ENCODE peak calls at places on chromosomes 11 and 22, in seven cellular contexts. One of them, this sample, is unnamed. For H3K4me1, the result is how much of the 10 kb centered on the place peaks cover.

GRCh38 chr11:95365346-95365745 is 134.3 kb upstream of the SESN3 start:
- DNase-seq in A549: no peak
- DNase-seq in mesenchymal stem cell: no peak
- DNase-seq in thoracic aorta: no peak
- DNase-seq in stomach: no peak
- DNase-seq in MM.1S: no peak
- DNase-seq in testis: no peak
- DNase-seq in this sample: no peak

GRCh38 chr11:85970593-85970992 is 98.3 kb downstream of the PICALM start:
- DNase-seq in A549: no peak
- DNase-seq in mesenchymal stem cell: no peak
- DNase-seq in thoracic aorta: no peak
- DNase-seq in stomach: no peak
- DNase-seq in MM.1S: no peak
- DNase-seq in testis: no peak
- DNase-seq in this sample: no peak

GRCh38 chr11:9265211-9266131 is at the start of gene DENND5A:
- DNase-seq in A549: peak
- DNase-seq in mesenchymal stem cell: peak
- DNase-seq in thoracic aorta: peak
- DNase-seq in stomach: peak
- DNase-seq in MM.1S: no peak
- DNase-seq in testis: peak
- DNase-seq in this sample: peak

GRCh38 chr11:84316866-84317560 is 1030.8 kb upstream of the CCDC90B start:
- DNase-seq in A549: no peak
- DNase-seq in mesenchymal stem cell: peak
- DNase-seq in thoracic aorta: no peak
- DNase-seq in stomach: no peak
- DNase-seq in MM.1S: no peak
- DNase-seq in testis: peak
- DNase-seq in this sample: no peak

GRCh38 chr22:17047656-17048055 is 37.1 kb upstream of the IL17RA start:
- DNase-seq in A549: no peak
- DNase-seq in mesenchymal stem cell: no peak
- DNase-seq in thoracic aorta: no peak
- DNase-seq in stomach: no peak
- DNase-seq in MM.1S: no peak
- DNase-seq in testis: no peak
- DNase-seq in this sample: no peak

GRCh38 chr11:118565062-118565461 is 669 bp downstream of the IFT46 start:
- DNase-seq in A549: no peak
- DNase-seq in mesenchymal stem cell: no peak
- DNase-seq in thoracic aorta: peak
- DNase-seq in stomach: no peak
- DNase-seq in MM.1S: no peak
- DNase-seq in testis: peak
- DNase-seq in this sample: peak

GRCh38 chr22:38477515-38477914 is 9.6 kb downstream of the KDELR3 start:
- DNase-seq in A549: no peak
- DNase-seq in mesenchymal stem cell: no peak
- DNase-seq in thoracic aorta: no peak
- DNase-seq in stomach: no peak
- DNase-seq in MM.1S: no peak
- DNase-seq in testis: no peak
- DNase-seq in this sample: peak

GRCh38 chr22:43693245-43693644 is 118.9 kb downstream of the EFCAB6 start:
- DNase-seq in A549: no peak
- DNase-seq in mesenchymal stem cell: no peak
- DNase-seq in thoracic aorta: no peak
- DNase-seq in stomach: no peak
- DNase-seq in MM.1S: no peak
- DNase-seq in testis: no peak
- DNase-seq in this sample: no peak

GRCh38 chr11:11318961-11319360 is 34.1 kb downstream of the CSNK2A3 start:
- DNase-seq in A549: no peak
- DNase-seq in mesenchymal stem cell: no peak
- DNase-seq in thoracic aorta: no peak
- DNase-seq in stomach: no peak
- DNase-seq in MM.1S: no peak
- DNase-seq in testis: no peak
- DNase-seq in this sample: no peak

GRCh38 chr11:95918056-95918455 is 5.9 kb downstream of the MTMR2 start:
- DNase-seq in A549: no peak
- DNase-seq in mesenchymal stem cell: no peak
- DNase-seq in thoracic aorta: no peak
- DNase-seq in stomach: no peak
- DNase-seq in MM.1S: no peak
- DNase-seq in testis: no peak
- DNase-seq in this sample: no peak

DNA sequence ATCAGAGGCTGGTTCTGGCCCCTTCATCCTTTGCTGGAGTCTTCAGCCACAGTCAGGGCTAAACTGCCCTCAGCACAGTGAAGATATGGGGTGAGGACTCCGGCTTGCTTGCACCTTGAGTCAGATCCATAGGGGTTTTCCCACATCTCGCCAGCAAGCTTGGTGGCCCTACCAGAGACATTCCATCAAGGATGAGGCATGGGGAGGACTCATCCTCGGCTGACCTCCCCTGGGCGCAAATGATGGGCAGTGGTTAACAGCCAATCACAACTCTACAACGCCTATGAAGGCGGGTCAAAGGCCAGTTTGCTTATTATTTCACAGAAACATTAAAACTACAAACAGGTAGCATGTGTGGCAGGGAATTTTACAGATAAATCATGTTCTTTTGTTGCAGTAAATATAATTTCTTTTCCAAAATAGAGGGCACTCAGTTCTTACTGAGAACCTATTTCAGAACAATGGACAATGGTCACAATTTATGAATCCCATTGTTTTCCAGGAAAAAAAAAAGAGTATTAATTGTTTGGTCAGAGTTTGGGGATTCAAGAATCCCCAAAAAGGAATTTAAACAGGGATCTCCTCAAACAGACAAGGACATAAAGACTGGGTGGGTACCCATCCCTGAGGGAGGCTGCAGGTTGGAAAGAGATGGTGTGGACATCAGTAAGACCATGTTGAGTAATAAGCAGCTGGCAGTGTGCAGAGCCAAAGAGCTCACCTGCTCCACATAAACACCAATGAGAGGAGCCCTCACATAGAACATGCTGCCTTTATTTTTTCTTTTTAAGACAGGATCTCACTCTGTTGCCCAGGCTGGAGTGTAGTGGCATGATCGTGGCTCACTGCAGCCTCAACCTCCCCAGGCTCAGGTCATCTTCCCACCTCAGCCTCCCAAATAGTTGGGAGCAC is 14.8 kb downstream of the PLAAT3 start:
- DNase-seq in A549: peak
- DNase-seq in mesenchymal stem cell: peak
- DNase-seq in thoracic aorta: no peak
- DNase-seq in stomach: no peak
- DNase-seq in MM.1S: no peak
- DNase-seq in testis: no peak
- DNase-seq in this sample: peak
- H3K27ac ChIP-seq in A549: peak
- H3K27ac ChIP-seq in mesenchymal stem cell: peak
- H3K27ac ChIP-seq in thoracic aorta: no peak
- H3K27ac ChIP-seq in stomach: no peak
- H3K27ac ChIP-seq in MM.1S: no peak
- H3K27ac ChIP-seq in testis: no peak
- H3K27ac ChIP-seq in this sample: no peak

DNA sequence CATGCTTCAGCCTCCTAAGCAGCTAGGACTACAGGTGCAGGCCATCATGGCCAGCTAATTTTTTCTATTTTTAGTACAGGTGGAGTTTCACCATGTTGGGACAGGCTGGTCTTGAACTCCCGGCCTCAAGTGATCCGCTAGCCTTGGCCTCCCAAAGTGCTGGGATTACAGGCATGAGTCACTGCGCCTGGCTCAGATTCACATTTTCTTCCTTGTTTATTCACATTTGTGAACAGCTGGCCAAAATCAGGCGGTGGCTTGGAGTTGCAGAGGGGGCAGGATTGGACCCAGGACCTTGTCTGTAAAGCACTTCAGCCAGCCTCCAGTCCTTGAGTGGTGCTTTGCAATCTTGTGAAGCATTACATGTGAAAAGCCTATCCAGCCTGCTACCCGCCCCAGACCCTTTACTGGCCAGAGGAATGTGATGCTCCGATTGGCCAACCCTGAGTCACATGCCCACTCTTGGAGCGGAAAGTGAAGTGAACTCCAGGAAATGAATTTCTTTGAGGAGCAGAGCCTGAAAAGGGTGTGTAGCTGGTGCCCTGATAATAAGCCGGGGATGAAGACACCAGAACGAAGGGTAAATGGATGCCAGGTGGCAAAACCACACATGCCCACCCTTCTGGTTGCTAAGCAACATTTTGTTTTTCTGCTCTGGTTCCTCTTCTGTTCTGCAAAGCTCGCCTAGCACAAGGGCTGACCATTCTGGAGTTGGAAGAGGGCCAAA is 62.6 kb upstream of the PTPRJ start:
- DNase-seq in A549: peak
- DNase-seq in mesenchymal stem cell: peak
- DNase-seq in thoracic aorta: peak
- DNase-seq in stomach: peak
- DNase-seq in MM.1S: no peak
- DNase-seq in testis: peak
- DNase-seq in this sample: no peak
- H3K4me1 ChIP-seq in A549: half or more
- H3K4me1 ChIP-seq in mesenchymal stem cell: under half
- H3K4me1 ChIP-seq in thoracic aorta: under half
- H3K4me1 ChIP-seq in stomach: under half
- H3K4me1 ChIP-seq in MM.1S: under half
- H3K4me1 ChIP-seq in testis: under half
- H3K4me1 ChIP-seq in this sample: under half

GRCh38 chr11:47553417-47553746 is 450 bp upstream of the CELF1 start:
- DNase-seq in A549: no peak
- DNase-seq in mesenchymal stem cell: no peak
- DNase-seq in thoracic aorta: no peak
- DNase-seq in stomach: peak
- DNase-seq in MM.1S: no peak
- DNase-seq in testis: no peak
- DNase-seq in this sample: no peak
- H3K27ac ChIP-seq in A549: peak
- H3K27ac ChIP-seq in mesenchymal stem cell: peak
- H3K27ac ChIP-seq in thoracic aorta: peak
- H3K27ac ChIP-seq in stomach: peak
- H3K27ac ChIP-seq in MM.1S: no peak
- H3K27ac ChIP-seq in testis: peak
- H3K27ac ChIP-seq in this sample: no peak

GRCh38 chr11:31601635-31602282 is 92.2 kb downstream of the ELP4 start:
- DNase-seq in A549: no peak
- DNase-seq in mesenchymal stem cell: no peak
- DNase-seq in thoracic aorta: no peak
- DNase-seq in stomach: no peak
- DNase-seq in MM.1S: no peak
- DNase-seq in testis: no peak
- DNase-seq in this sample: no peak
- H3K4me1 ChIP-seq in A549: under half
- H3K4me1 ChIP-seq in mesenchymal stem cell: under half
- H3K4me1 ChIP-seq in thoracic aorta: under half
- H3K4me1 ChIP-seq in stomach: under half
- H3K4me1 ChIP-seq in MM.1S: under half
- H3K4me1 ChIP-seq in testis: under half
- H3K4me1 ChIP-seq in this sample: under half

DNA sequence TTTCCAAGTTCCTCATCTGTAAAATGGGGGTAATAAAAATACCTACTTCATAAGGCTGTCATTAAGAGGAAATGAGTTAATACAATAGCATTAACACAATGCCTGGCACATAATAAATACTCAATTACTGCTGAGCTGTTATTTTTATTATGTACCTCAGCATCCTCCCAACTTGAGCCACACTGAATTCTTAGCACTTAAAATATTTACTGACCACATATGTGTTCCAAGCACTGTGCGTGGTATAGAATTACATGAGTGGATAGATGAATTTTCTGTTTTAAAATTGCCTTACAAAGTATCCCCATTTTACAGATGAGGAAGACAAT is 139.0 kb upstream of the TIMP3 start:
- DNase-seq in A549: no peak
- DNase-seq in mesenchymal stem cell: no peak
- DNase-seq in thoracic aorta: no peak
- DNase-seq in stomach: no peak
- DNase-seq in MM.1S: no peak
- DNase-seq in testis: no peak
- DNase-seq in this sample: no peak
- H3K27ac ChIP-seq in A549: no peak
- H3K27ac ChIP-seq in mesenchymal stem cell: no peak
- H3K27ac ChIP-seq in thoracic aorta: no peak
- H3K27ac ChIP-seq in stomach: no peak
- H3K27ac ChIP-seq in MM.1S: no peak
- H3K27ac ChIP-seq in testis: no peak
- H3K27ac ChIP-seq in this sample: no peak

GRCh38 chr11:73976451-73977151 is 6.0 kb downstream of the UCP2 start:
- DNase-seq in A549: no peak
- DNase-seq in mesenchymal stem cell: no peak
- DNase-seq in thoracic aorta: no peak
- DNase-seq in stomach: no peak
- DNase-seq in MM.1S: no peak
- DNase-seq in testis: no peak
- DNase-seq in this sample: no peak
- H3K4me1 ChIP-seq in A549: under half
- H3K4me1 ChIP-seq in mesenchymal stem cell: under half
- H3K4me1 ChIP-seq in thoracic aorta: under half
- H3K4me1 ChIP-seq in stomach: half or more
- H3K4me1 ChIP-seq in MM.1S: under half
- H3K4me1 ChIP-seq in testis: under half
- H3K4me1 ChIP-seq in this sample: under half

This sample was measured in mammary epithelial cell.